ENCODE peak calls at places on chromosomes 4 and X, in five cellular contexts. A is HCT116, M is A549, T is H1, L is endothelial cell of umbilical vein. X is an unnamed sample.
A peak's percentile ranks its signal among the peaks of the same experiment; 100 is the strongest.

GRCh38 chr4:74292111-74292870 is 16.0 kb upstream of the EPGN start:
- DNase-seq in A (no peak), L (no peak), T (no peak), M (no peak), X (no peak)

GRCh38 chr4:81052119-81053068 is 21.9 kb downstream of the BMP3 start:
- DNase-seq in T (peak; percentile 44), L (peak; percentile 52), M (no peak), A (peak; percentile 59), X (peak; percentile 52)

GRCh38 chr4:184053476-184053875 is 148.4 kb downstream of the STOX2 start:
- DNase-seq in L (no peak), M (no peak), A (no peak), T (no peak), X (no peak)

GRCh38 chrX:73916931-73917657 is 354.1 kb downstream of the CHIC1 start:
- DNase-seq in M (peak; percentile 41), A (peak; percentile 4), T (peak; percentile 2), L (peak; percentile 90), X (peak; percentile 65)

GRCh38 chr4:85736576-85736975 is 261.6 kb downstream of the ARHGAP24 start:
- DNase-seq in T (no peak), M (no peak), L (no peak), A (no peak), X (no peak)

GRCh38 chrX:129957241-129958099 is 25.0 kb upstream of the BCORL1 start:
- DNase-seq in T (no peak), M (peak; percentile 84), L (peak; percentile 18), A (peak; percentile 15), X (peak; percentile 95)

GRCh38 chr4:107863416-107863815 is 38.7 kb downstream of the SGMS2 start:
- DNase-seq in A (no peak), M (no peak), L (no peak), T (no peak), X (no peak)

GRCh38 chrX:2875798-2876399 is 47.2 kb downstream of the GYG2 start:
- DNase-seq in T (no peak), L (no peak), M (no peak), A (no peak), X (peak; percentile 20)

GRCh38 chr4:53802500-53802899 is 211.2 kb upstream of the LNX1 start:
- DNase-seq in A (no peak), T (no peak), M (no peak), L (no peak), X (no peak)
- TF ChIP-seq MAX in A (no peak), T (no peak), M (no peak), L (no peak), X (no peak)

GRCh38 chr4:1868293-1868692 is 2.9 kb upstream of the NSD2 start:
- DNase-seq in A (no peak), M (no peak), T (no peak), L (no peak), X (no peak)
- TF ChIP-seq POLR2A in A (no peak), M (no peak), T (no peak), L (no peak), X (no peak)

GRCh38 chrX:45596190-45596808 is 395.6 kb upstream of the DIPK2B start:
- DNase-seq in M (no peak), L (peak; percentile 25), T (no peak), A (no peak), X (no peak)
- TF ChIP-seq MAX in M (no peak), L (no peak), T (no peak), A (no peak), X (no peak)

GRCh38 chrX:154021131-154021611 is 1.5 kb upstream of the IRAK1 start:
- DNase-seq in A (no peak), M (no peak), T (no peak), L (peak; percentile 56), X (peak; percentile 70)

GRCh38 chrX:154018518-154019060 is 1.1 kb downstream of the IRAK1 start:
- DNase-seq in T (no peak), M (no peak), L (no peak), A (no peak), X (peak; percentile 25)

GRCh38 chrX:154019061-154019621 is 561 bp downstream of the IRAK1 start:
- DNase-seq in T (no peak), M (no peak), L (no peak), A (no peak), X (peak; percentile 40)

GRCh38 chrX:154020500-154021115 is 906 bp upstream of the IRAK1 start:
- DNase-seq in T (no peak), A (no peak), L (no peak), M (no peak), X (peak; percentile 63)

GRCh38 chrX:154019633-154020499 is at the start of gene IRAK1:
- DNase-seq in M (peak; percentile 47), L (peak; percentile 37), A (no peak), T (no peak), X (peak; percentile 77)
- TF ChIP-seq POLR2A in M (peak; percentile 63), L (no peak), A (peak; percentile 43), T (no peak), X (peak; percentile 47)

GRCh38 chrX:112769034-112769433 is 71.6 kb downstream of the AMOT start:
- DNase-seq in A (no peak), T (no peak), L (no peak), M (no peak), X (no peak)
- TF ChIP-seq MAX in A (no peak), T (no peak), L (no peak), M (no peak), X (no peak)

DNA sequence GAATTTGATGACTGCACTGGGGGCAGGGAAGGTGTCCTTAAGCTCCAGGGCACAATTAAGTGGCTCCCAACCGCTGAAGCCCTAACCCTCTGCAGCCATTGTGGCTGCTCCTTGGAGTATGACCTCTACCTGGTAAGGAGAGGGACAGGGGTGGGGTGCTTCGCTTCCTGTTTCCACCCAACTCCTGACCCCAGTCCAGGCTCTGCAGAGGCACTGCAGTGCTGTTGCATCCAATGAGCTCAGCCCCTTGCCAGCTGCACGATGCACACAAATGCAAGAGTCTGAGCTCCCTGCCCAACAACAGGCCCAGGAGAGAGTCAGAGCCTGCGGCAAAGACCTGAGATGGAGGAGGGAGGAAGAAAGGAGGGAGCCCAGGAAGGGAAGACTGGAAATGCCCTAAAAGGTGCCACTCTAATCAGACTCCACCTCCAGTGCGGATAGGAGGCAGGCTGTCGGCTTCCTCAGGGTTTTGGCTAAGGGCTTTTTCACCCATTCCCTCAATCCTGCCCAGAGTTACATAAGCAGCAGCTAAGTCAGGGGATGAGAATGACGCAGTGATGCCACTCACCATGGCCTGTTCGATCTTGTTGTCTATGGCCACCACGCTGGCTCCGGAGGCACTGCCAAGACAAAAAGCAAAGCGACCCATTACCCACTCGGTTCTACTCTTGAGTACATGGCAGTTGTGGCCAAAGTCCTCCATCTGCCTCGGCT is 60.1 kb downstream of the TSC22D3 start:
- DNase-seq in M (no peak), L (no peak), T (no peak), A (no peak), X (peak; percentile 30)
- TF ChIP-seq POLR2A in M (no peak), L (no peak), T (no peak), A (no peak), X (no peak)

GRCh38 chr4:93751410-93751809 is 77.1 kb upstream of the ATOH1 start:
- DNase-seq in T (no peak), M (no peak), L (no peak), A (no peak), X (no peak)
- TF ChIP-seq MAX in T (no peak), M (no peak), L (no peak), A (no peak), X (no peak)